ENCODE peak calls at places on chromosome 13, in ten cellular contexts. Q, X, R, M, Z, A, E, I, D and B are unnamed samples.

GRCh38 chr13:95494082-95494681 is 58.3 kb upstream of the CLDN10 start:
- DNase-seq in Q (no peak), I (no peak), M (no peak), A (no peak), R (no peak), E (peak), D (no peak), Z (peak), X (peak), B (peak)

GRCh38 chr13:38417727-38418126 is 68.1 kb downstream of the UFM1 start:
- DNase-seq in X (peak), Z (peak), R (no peak), I (no peak), Q (no peak), E (no peak), A (no peak), M (no peak), D (no peak), B (no peak)

GRCh38 chr13:71922191-71922590 is 55.2 kb upstream of the DACH1 start:
- DNase-seq in X (peak), R (no peak), D (no peak), M (no peak), Q (no peak), A (no peak), I (no peak), E (no peak), Z (no peak), B (no peak)

GRCh38 chr13:48437381-48437780 is 24.5 kb upstream of the LPAR6 start:
- DNase-seq in X (peak), I (peak), Q (peak), A (peak), M (no peak), D (peak), E (peak), R (peak), Z (peak), B (peak)

GRCh38 chr13:40190656-40191100 is 475.8 kb downstream of the FOXO1 start:
- DNase-seq in M (peak), E (peak), R (peak), X (peak), D (peak), Q (no peak), A (peak), Z (peak), I (peak), B (peak)

GRCh38 chr13:35814573-35814972 is 316.6 kb downstream of the DCLK1 start:
- DNase-seq in I (no peak), X (no peak), Q (no peak), D (no peak), A (no peak), Z (no peak), R (no peak), M (no peak), E (no peak), B (no peak)

GRCh38 chr13:109785892-109786450 is 412 bp downstream of the IRS2 start:
- DNase-seq in X (no peak), Z (no peak), Q (peak), I (peak), E (no peak), A (peak), D (no peak), M (no peak), R (no peak), B (no peak)

GRCh38 chr13:43785166-43785680 is 1.5 kb downstream of the ENOX1 start:
- DNase-seq in Q (no peak), X (no peak), D (no peak), Z (no peak), M (no peak), R (no peak), E (no peak), A (no peak), I (no peak), B (no peak)

GRCh38 chr13:21322304-21322965 is 136.7 kb downstream of the ZDHHC20 start:
- DNase-seq in R (no peak), A (no peak), I (no peak), Z (no peak), D (no peak), X (no peak), M (no peak), E (no peak), Q (no peak), B (no peak)

GRCh38 chr13:73521291-73521626 is 462.5 kb downstream of the KLF5 start:
- DNase-seq in Z (no peak), M (no peak), D (no peak), X (no peak), R (no peak), A (no peak), E (no peak), I (no peak), Q (no peak), B (no peak)

GRCh38 chr13:38944219-38944618 is 46.4 kb downstream of the STOML3 start:
- DNase-seq in R (no peak), M (no peak), D (no peak), I (no peak), E (no peak), Z (no peak), X (no peak), Q (no peak), A (no peak), B (no peak)

GRCh38 chr13:35016362-35017148 is 74.5 kb downstream of the NBEA start:
- DNase-seq in R (no peak), M (no peak), D (no peak), E (no peak), X (no peak), A (no peak), I (no peak), Q (no peak), Z (no peak), B (no peak)

GRCh38 chr13:40969169-40969901 is 49.8 kb downstream of the ELF1 start:
- DNase-seq in Q (no peak), I (no peak), E (no peak), A (no peak), R (no peak), D (no peak), M (no peak), X (no peak), Z (no peak), B (no peak)

GRCh38 chr13:21805733-21806132 is 134.9 kb downstream of the FGF9 start:
- DNase-seq in Z (no peak), A (no peak), M (no peak), Q (no peak), D (no peak), R (no peak), X (no peak), E (no peak), I (no peak), B (no peak)

GRCh38 chr13:45055198-45055901 is 65.0 kb upstream of the GTF2F2 start:
- DNase-seq in M (no peak), Z (peak), Q (no peak), E (peak), R (no peak), A (peak), I (no peak), D (no peak), X (peak), B (no peak)

GRCh38 chr13:20814224-20814910 is 40.6 kb upstream of the EEF1AKMT1 start:
- DNase-seq in E (peak), D (peak), I (peak), Z (peak), R (peak), Q (peak), X (peak), M (no peak), A (peak), B (peak)

GRCh38 chr13:27599845-27600553 is 20.3 kb downstream of the LNX2 start:
- DNase-seq in Z (peak), D (no peak), I (no peak), E (peak), R (peak), A (no peak), M (no peak), X (peak), Q (no peak), B (no peak)

GRCh38 chr13:36453518-36453917 is 21.2 kb downstream of the CCNA1 start:
- DNase-seq in X (no peak), R (no peak), Z (peak), D (no peak), I (no peak), E (no peak), A (no peak), Q (no peak), M (no peak), B (no peak)

GRCh38 chr13:26344980-26345379 is 91.1 kb downstream of the CDK8 start:
- DNase-seq in R (no peak), X (no peak), Q (no peak), Z (no peak), D (no peak), A (no peak), I (no peak), M (no peak), E (no peak), B (no peak)

GRCh38 chr13:27636624-27637288 is 15.1 kb downstream of the POLR1D start:
- DNase-seq in D (no peak), R (no peak), I (no peak), Z (no peak), M (no peak), A (no peak), Q (no peak), E (no peak), X (peak), B (no peak)

GRCh38 chr13:51806571-51806970 is 2.6 kb upstream of the DHRS12 start:
- DNase-seq in Z (peak), I (no peak), Q (peak), M (no peak), E (no peak), A (no peak), X (peak), D (peak), R (peak), B (no peak)

GRCh38 chr13:51805925-51806324 is 2.0 kb upstream of the DHRS12 start:
- DNase-seq in D (no peak), X (no peak), R (no peak), M (no peak), Z (no peak), Q (no peak), E (no peak), A (no peak), I (no peak), B (no peak)

GRCh38 chr13:51804295-51805172 is 571 bp upstream of the DHRS12 start:
- DNase-seq in Z (no peak), M (no peak), I (peak), R (peak), A (peak), Q (peak), E (no peak), X (peak), D (peak), B (no peak)

GRCh38 chr13:51803422-51804294 is at the start of gene DHRS12:
- DNase-seq in E (peak), Q (peak), D (peak), X (peak), M (peak), R (peak), Z (peak), I (peak), A (peak), B (peak)

DNA sequence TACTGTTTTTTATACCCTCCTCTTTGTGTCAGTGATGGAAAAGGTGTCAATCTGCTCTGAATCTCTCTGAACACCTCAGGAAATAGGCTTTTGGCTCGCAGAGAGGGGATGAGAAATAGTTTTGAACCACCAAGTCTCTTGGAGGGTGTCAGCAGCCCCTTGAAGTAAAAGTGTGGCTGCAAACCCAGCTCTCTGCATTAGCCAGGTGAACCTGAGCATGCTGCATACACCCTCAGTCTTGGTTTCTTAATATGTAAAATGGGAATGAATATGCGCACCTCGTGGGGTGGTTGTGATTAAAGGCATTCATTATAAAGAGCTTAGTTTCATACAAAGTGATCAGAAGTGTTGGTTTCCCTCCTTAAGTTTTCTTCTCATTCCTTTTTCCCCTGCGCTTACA is 1.4 kb upstream of the DHRS12 start:
- DNase-seq in X (no peak), Z (no peak), D (no peak), M (no peak), R (no peak), A (no peak), E (no peak), I (no peak), Q (no peak), B (no peak)
- H3K4me3 ChIP-seq in X (no peak), Z (no peak), D (peak), M (peak), R (peak), A (no peak), E (no peak), I (no peak), Q (peak), B (no peak)

DNA sequence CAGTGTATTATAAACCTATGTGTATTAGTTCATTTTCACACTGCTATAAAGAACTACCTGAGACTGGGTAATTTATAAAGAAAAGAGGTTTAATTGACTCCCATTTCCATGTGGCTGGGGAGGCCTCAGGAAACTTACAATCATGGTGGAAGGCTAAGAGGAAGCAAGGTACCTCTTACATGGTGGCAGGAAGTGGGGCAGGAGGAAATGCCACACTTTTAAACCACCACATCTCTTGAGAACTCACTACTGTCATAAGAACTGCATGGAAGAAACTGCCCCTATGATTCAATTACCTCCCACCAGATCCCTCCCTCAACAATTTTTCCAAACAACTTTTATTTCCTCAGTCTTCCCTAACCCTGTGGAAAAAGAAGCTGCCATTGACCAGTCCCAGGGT is 14.5 kb upstream of the TPP2 start:
- DNase-seq in R (no peak), A (no peak), X (no peak), Z (no peak), Q (no peak), D (no peak), M (no peak), E (no peak), I (no peak), B (no peak)
- TF ChIP-seq CTCF in R (no peak), A (no peak), X (no peak), Z (no peak), Q (no peak), D (no peak), M (no peak), E (no peak), I (no peak), B (no peak)

GRCh38 chr13:49858183-49858856 is 65.8 kb upstream of the KPNA3 start:
- DNase-seq in Q (peak), M (no peak), X (peak), Z (peak), A (no peak), I (no peak), E (peak), R (no peak), D (no peak), B (no peak)
- H3K4me3 ChIP-seq in Q (no peak), M (no peak), X (no peak), Z (peak), A (no peak), I (no peak), E (no peak), R (no peak), D (no peak), B (no peak)

DNA sequence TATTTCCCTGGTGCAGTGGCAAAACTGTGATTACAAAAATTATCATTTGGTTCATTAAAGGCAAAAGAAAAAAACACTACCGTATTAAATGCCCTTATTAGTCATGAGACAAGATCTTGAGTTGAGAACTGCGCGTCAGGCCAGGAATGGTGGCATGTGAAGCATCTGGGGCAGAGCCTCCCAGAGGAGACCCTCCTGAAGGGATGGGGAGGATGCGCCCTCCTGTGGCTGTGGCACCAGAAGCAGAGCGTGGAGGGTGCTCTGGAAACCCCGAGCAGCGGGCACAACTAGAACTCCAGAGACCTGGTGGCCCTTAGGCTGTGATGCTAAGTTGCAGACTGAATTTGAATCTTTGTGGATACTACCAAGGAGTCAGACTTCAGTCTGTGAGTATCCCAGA is 11.5 kb downstream of the CUL4A start:
- DNase-seq in E (no peak), D (no peak), A (no peak), Q (no peak), R (no peak), M (no peak), I (no peak), X (peak), Z (no peak), B (no peak)
- TF ChIP-seq CTCF in E (peak), D (no peak), A (no peak), Q (no peak), R (no peak), M (no peak), I (no peak), X (peak), Z (no peak), B (no peak)

GRCh38 chr13:52847682-52848432 is 583 bp downstream of the PCDH8 start:
- DNase-seq in Q (no peak), R (no peak), M (no peak), I (no peak), E (no peak), D (no peak), Z (no peak), X (no peak), A (no peak), B (no peak)
- H3K4me3 ChIP-seq in Q (no peak), R (no peak), M (no peak), I (no peak), E (no peak), D (no peak), Z (no peak), X (no peak), A (no peak), B (peak)

GRCh38 chr13:30934381-30934780 is 1.9 kb downstream of the TEX26 start:
- DNase-seq in M (no peak), R (no peak), I (no peak), D (no peak), E (no peak), A (no peak), Q (no peak), Z (peak), X (no peak), B (no peak)
- TF ChIP-seq CTCF in M (no peak), R (no peak), I (no peak), D (no peak), E (peak), A (no peak), Q (no peak), Z (no peak), X (no peak), B (no peak)

DNA sequence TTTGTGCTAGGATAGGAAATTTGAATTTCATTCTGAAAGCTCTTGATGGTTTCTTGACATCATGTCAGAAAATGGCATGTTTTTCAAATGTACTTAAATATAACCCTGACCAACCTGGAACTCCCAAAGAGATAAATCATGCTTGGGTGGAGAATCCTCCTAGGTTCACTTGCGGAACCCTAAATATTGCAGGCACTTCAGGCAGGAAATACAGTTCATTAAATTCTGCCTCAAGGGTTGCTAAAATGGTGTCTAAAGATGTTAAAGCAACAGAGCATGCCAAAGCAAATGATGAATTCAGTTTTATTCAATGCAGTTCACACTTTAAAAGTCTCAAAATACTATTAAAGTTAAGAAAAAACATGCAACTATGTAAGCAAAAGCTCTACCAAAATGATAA is 415.9 kb downstream of the SLITRK6 start:
- DNase-seq in E (no peak), Q (no peak), A (no peak), R (no peak), I (no peak), M (no peak), Z (no peak), X (no peak), D (no peak), B (no peak)
- H3K4me3 ChIP-seq in E (no peak), Q (no peak), A (no peak), R (no peak), I (no peak), M (no peak), Z (no peak), X (no peak), D (no peak), B (no peak)

GRCh38 chr13:113843864-113844556 is 19.9 kb downstream of the GAS6 start:
- DNase-seq in Q (no peak), E (no peak), Z (no peak), A (no peak), M (no peak), R (no peak), I (peak), D (peak), X (no peak), B (no peak)
- TF ChIP-seq CTCF in Q (no peak), E (no peak), Z (no peak), A (no peak), M (no peak), R (no peak), I (no peak), D (no peak), X (no peak), B (no peak)

DNA sequence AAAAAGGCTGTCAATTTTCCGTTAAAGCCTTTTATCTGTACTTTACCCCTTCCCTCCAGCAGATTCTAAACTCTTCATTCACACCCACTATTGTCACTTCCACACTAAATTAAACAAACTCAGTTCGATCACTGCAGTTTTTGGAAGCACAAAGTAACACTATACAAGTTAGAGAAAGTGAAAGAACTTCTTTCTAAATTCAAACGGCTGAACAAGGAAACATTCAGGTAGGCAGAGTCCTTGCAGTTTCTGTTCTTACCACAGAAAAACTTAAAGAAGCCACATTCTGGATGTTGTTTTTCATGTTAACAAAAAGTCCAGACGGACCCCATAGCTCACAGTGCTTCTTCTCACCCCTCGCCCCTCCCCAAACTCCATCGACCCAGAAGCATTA is 27.5 kb upstream of the UBE2L5 start:
- DNase-seq in I (no peak), X (peak), M (no peak), Z (peak), D (no peak), R (no peak), E (no peak), Q (no peak), A (no peak), B (no peak)
- H3K4me3 ChIP-seq in I (peak), X (peak), M (peak), Z (peak), D (peak), R (peak), E (peak), Q (peak), A (peak), B (peak)

GRCh38 chr13:114023716-114024602 is 50.1 kb upstream of the C13orf46 start:
- DNase-seq in D (no peak), A (no peak), Z (no peak), R (no peak), I (no peak), X (no peak), Q (no peak), M (no peak), E (no peak), B (no peak)
- TF ChIP-seq CTCF in D (no peak), A (no peak), Z (no peak), R (no peak), I (no peak), X (no peak), Q (no peak), M (no peak), E (no peak), B (no peak)